ENCODE peak calls at places on chromosomes 13 and 19, in seven cellular contexts. L is OCI-LY7; M is BJ; P is CD8-positive, alpha-beta T cell; R is nephron progenitor cell; Q is heart right ventricle; C is adrenal gland. V is an unnamed sample.
A peak's percentile ranks its signal among the peaks of the same experiment; 100 is the strongest.

GRCh38 chr19:2453431-2454025 is 3.2 kb downstream of the LMNB2 start:
- DNase-seq in L (no peak), M (no peak), P (no peak), R (no peak), Q (no peak), C (no peak), V (no peak)

GRCh38 chr13:81738364-81738763 is 1397.4 kb upstream of the SPRY2 start:
- DNase-seq in L (no peak), M (no peak), P (no peak), R (no peak), Q (no peak), C (no peak), V (no peak)

GRCh38 chr13:113653264-113654174 is 4.5 kb downstream of the ATP4B start:
- DNase-seq in L (no peak), M (no peak), P (peak; percentile 17), R (no peak), Q (no peak), C (no peak), V (no peak)

GRCh38 chr13:94239135-94239534 is 240.3 kb downstream of the DCT start:
- DNase-seq in L (no peak), M (peak; percentile 37), P (no peak), R (no peak), Q (no peak), C (no peak), V (no peak)

GRCh38 chr19:10290439-10290875 is 705 bp downstream of the ICAM5 start:
- DNase-seq in L (no peak), M (no peak), P (no peak), R (peak; percentile 36), Q (no peak), C (no peak), V (no peak)

GRCh38 chr13:113064534-113065405 is 40.8 kb upstream of the F7 start:
- DNase-seq in L (no peak), M (no peak), P (no peak), R (no peak), Q (no peak), C (no peak), V (no peak)

GRCh38 chr13:30408319-30409101 is 13.8 kb upstream of the UBE2L5 start:
- DNase-seq in L (peak; percentile 88), M (no peak), P (peak; percentile 90), R (peak; percentile 95), Q (peak; percentile 95), C (peak; percentile 98), V (peak; percentile 78)

GRCh38 chr19:11420429-11420893 is 1.3 kb upstream of the RGL3 start:
- DNase-seq in L (no peak), M (no peak), P (no peak), R (peak; percentile 69), Q (peak; percentile 65), C (peak; percentile 79), V (no peak)

GRCh38 chr19:36043952-36044351 is 10.1 kb downstream of the THAP8 start:
- DNase-seq in L (no peak), M (no peak), P (no peak), R (no peak), Q (no peak), C (no peak), V (no peak)

GRCh38 chr19:18571564-18572344 is at the start of gene UBA52:
- DNase-seq in L (peak; percentile 99), M (peak; percentile 79), P (peak; percentile 99), R (peak; percentile 99), Q (peak; percentile 97), C (peak; percentile 98), V (peak; percentile 88)

GRCh38 chr13:99859178-99860177 is 112.1 kb downstream of the ZIC5 start:
- DNase-seq in L (no peak), M (no peak), P (no peak), R (no peak), Q (no peak), C (no peak), V (no peak)

GRCh38 chr19:3762130-3762473 is 380 bp upstream of the MRPL54 start:
- DNase-seq in L (no peak), M (no peak), P (no peak), R (no peak), Q (no peak), C (no peak), V (no peak)

GRCh38 chr13:109162248-109163051 is 533.0 kb downstream of the MYO16 start:
- DNase-seq in L (peak; percentile 89), M (no peak), P (no peak), R (no peak), Q (no peak), C (no peak), V (no peak)

GRCh38 chr19:1295169-1296012 is 9.7 kb downstream of the EFNA2 start:
- DNase-seq in L (peak; percentile 48), M (no peak), P (peak; percentile 51), R (peak; percentile 82), Q (no peak), C (no peak), V (no peak)

GRCh38 chr13:113853518-113854237 is 10.2 kb downstream of the GAS6 start:
- DNase-seq in L (no peak), M (no peak), P (no peak), R (no peak), Q (peak; percentile 76), C (no peak), V (no peak)

DNA sequence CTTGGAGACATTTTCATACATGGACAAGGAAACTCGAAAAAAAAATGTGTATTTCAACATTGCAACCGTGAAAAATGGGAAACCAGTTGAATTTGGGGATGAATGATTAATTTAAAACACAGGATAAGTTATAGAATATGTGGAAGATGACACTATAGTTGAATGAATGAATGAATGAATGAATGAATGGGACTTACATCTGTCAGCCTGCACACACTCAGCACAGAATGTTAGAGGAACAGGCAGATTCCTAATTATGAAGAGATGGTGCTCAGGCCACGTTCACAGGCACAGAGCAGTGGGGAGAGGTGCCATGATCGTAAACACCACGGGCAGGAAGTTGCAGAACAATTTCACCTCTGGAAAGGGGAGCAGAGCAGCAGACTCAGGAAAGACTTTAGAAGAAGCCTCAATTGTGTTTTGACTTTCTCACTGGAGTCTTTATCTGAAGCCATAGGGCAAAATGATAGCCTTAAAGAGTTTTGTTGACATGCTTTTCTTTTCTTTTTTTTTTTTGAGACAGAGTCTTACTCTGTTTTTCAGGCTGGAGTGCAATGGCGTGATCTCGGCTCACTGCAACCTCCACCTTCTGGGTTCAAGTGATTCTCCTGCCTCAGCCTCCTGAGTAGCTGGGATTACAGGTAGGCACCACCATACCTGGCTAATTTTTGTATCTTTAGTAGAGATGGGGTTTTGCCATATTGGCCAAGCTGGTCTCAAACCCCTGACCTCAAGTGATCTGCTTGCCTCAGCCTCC is 4.9 kb upstream of the SULT2A1 start:
- DNase-seq in L (no peak), M (no peak), P (no peak), R (no peak), Q (no peak), C (peak; percentile 18), V (no peak)
- TF ChIP-seq CTCF in L (no peak), M (no peak), P (no peak), R (no peak), Q (no peak), C (no peak), V (no peak)

GRCh38 chr13:77699059-77699680 is 1.7 kb downstream of the SLAIN1 start:
- DNase-seq in L (no peak), M (no peak), P (no peak), R (no peak), Q (no peak), C (no peak), V (no peak)

GRCh38 chr13:77697208-77698103 is at the start of gene SLAIN1:
- DNase-seq in L (peak; percentile 92), M (no peak), P (peak; percentile 86), R (peak; percentile 84), Q (peak; percentile 82), C (peak; percentile 84), V (no peak)

GRCh38 chr13:77696863-77697207 is 652 bp upstream of the SLAIN1 start:
- DNase-seq in L (no peak), M (no peak), P (no peak), R (no peak), Q (no peak), C (no peak), V (no peak)

GRCh38 chr13:77696006-77696862 is 1.3 kb upstream of the SLAIN1 start:
- DNase-seq in L (peak; percentile 33), M (no peak), P (peak; percentile 5), R (no peak), Q (no peak), C (peak; percentile 20), V (no peak)

GRCh38 chr13:77698211-77699058 is 948 bp downstream of the SLAIN1 start:
- DNase-seq in L (peak; percentile 73), M (no peak), P (peak; percentile 49), R (peak; percentile 70), Q (peak; percentile 18), C (peak; percentile 39), V (no peak)
- TF ChIP-seq CTCF in L (peak; percentile 48), M (no peak), P (no peak), R (no peak), Q (no peak), C (no peak), V (no peak)

GRCh38 chr13:98251708-98252107 is 74.6 kb upstream of the RNF113B start:
- DNase-seq in L (no peak), M (no peak), P (no peak), R (no peak), Q (no peak), C (no peak), V (no peak)

GRCh38 chr13:98240974-98241373 is 63.9 kb upstream of the RNF113B start:
- DNase-seq in L (no peak), M (no peak), P (no peak), R (no peak), Q (no peak), C (no peak), V (no peak)

GRCh38 chr13:98242403-98242802 is 65.3 kb upstream of the RNF113B start:
- DNase-seq in L (no peak), M (no peak), P (no peak), R (no peak), Q (no peak), C (no peak), V (no peak)

GRCh38 chr13:98246538-98247172 is 69.6 kb upstream of the RNF113B start:
- DNase-seq in L (no peak), M (no peak), P (no peak), R (no peak), Q (no peak), C (no peak), V (no peak)
- TF ChIP-seq CTCF in L (no peak), M (no peak), P (no peak), R (no peak), Q (no peak), C (no peak), V (no peak)

DNA sequence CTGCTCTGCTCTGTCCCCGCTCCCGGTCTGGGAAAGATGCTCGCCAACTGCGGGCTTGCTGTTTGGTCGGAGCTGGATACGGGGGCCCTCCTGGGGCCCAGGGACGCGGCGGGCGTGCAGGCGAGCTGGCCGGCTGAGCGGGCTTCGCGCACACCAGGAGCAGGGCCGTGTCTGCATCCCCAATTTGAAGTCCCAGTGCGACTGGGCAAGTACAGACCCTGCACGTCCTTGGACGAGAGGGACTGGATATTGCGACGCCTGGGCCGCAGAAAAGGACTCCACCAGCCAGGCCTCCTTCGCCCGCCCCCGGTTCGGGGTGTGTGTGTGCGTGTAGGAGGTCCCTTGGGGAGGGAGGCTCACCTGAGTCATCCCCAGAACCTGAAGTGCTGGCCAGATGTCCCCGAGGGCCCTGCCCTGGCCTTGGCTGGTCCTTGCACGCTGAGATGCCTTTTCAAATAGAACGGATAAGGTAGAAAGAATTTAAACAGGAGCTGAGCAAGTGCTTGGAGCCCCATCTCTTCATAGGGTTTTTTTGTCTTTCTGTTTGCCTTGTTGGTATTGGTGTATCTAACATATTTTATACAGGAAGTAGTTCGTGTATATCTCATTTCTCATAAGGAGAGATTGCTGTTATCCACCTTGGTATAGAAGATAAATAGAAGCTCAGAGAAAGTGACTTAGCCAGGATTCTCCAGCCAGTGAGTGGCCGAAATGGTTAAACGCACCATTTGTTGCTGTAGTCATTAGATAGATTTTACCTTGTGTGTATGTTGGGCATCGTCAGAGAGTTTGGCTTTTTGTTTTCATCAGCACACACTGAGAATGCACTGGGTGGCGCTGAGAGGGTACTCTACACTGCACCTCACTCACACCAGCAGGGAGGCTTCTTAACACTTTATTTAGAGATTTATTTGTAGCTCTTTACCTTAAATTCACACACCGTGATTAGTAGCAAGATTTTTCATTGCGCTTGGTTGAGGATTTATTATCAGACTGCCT is 1.1 kb downstream of the NAXD start:
- DNase-seq in L (peak; percentile 54), M (no peak), P (peak; percentile 28), R (no peak), Q (no peak), C (peak; percentile 64), V (peak; percentile 34)
- TF ChIP-seq CTCF in L (peak; percentile 71), M (peak; percentile 14), P (no peak), R (no peak), Q (no peak), C (no peak), V (peak; percentile 15)

V was measured in AG09319.